ENCODE peak calls at places on chromosomes 2 and 18, in eight cellular contexts. I is CD8-positive, alpha-beta T cell; R is HFFc6; Z is mammary epithelial cell; P is upper lobe of left lung; H is BJ; X is stomach; K is GM12865. U is an unnamed sample.

GRCh38 chr2:83650156-83650555 is 808.9 kb downstream of the SUCLG1 start:
- DNase-seq in I (no peak), R (no peak), Z (no peak), P (no peak), H (no peak), X (no peak), K (no peak), U (no peak)

GRCh38 chr2:168773719-168774521 is 28.5 kb upstream of the NOSTRIN start:
- DNase-seq in I (no peak), R (peak), Z (peak), P (peak), H (no peak), X (peak), K (peak), U (peak)

GRCh38 chr18:65725421-65726050 is 25.3 kb upstream of the CDH7 start:
- DNase-seq in I (no peak), R (no peak), Z (no peak), P (no peak), H (no peak), X (no peak), K (peak), U (peak)

GRCh38 chr18:56919190-56919589 is 227.7 kb upstream of the BOD1L2 start:
- DNase-seq in I (no peak), R (no peak), Z (no peak), P (no peak), H (no peak), X (no peak), K (no peak), U (no peak)

GRCh38 chr2:39728941-39729351 is 50.1 kb downstream of the THUMPD2 start:
- DNase-seq in I (peak), R (peak), Z (no peak), P (peak), H (no peak), X (peak), K (peak), U (peak)

GRCh38 chr2:64586883-64587481 is 62.9 kb downstream of the AFTPH start:
- DNase-seq in I (no peak), R (peak), Z (peak), P (no peak), H (no peak), X (no peak), K (peak), U (no peak)

GRCh38 chr2:214649440-214650205 is 159.9 kb downstream of the BARD1 start:
- DNase-seq in I (no peak), R (peak), Z (peak), P (no peak), H (peak), X (no peak), K (no peak), U (no peak)

GRCh38 chr2:38095996-38096861 is 20.3 kb upstream of the CYP1B1 start:
- DNase-seq in I (no peak), R (no peak), Z (peak), P (peak), H (peak), X (no peak), K (no peak), U (peak)

GRCh38 chr2:23456881-23457760 is 72.1 kb downstream of the KLHL29 start:
- DNase-seq in I (no peak), R (peak), Z (no peak), P (no peak), H (no peak), X (no peak), K (no peak), U (no peak)

GRCh38 chr2:51706220-51706619 is 674.3 kb upstream of the NRXN1 start:
- DNase-seq in I (no peak), R (no peak), Z (no peak), P (no peak), H (no peak), X (no peak), K (no peak), U (no peak)

GRCh38 chr2:9771481-9772017 is 71.7 kb upstream of the TAF1B start:
- DNase-seq in I (no peak), R (peak), Z (peak), P (no peak), H (no peak), X (no peak), K (no peak), U (no peak)
- TF ChIP-seq CTCF in I (no peak), R (peak), Z (no peak), P (no peak), H (no peak), X (no peak), K (no peak), U (no peak)

GRCh38 chr2:240225660-240226475 is 85.4 kb upstream of the OTOS start:
- DNase-seq in I (no peak), R (no peak), Z (no peak), P (peak), H (no peak), X (peak), K (no peak), U (peak)
- TF ChIP-seq CTCF in I (no peak), R (no peak), Z (peak), P (no peak), H (no peak), X (no peak), K (peak), U (no peak)

GRCh38 chr2:5849596-5849995 is 157.4 kb downstream of the SOX11 start:
- DNase-seq in I (no peak), R (no peak), Z (no peak), P (no peak), H (no peak), X (no peak), K (no peak), U (no peak)
- TF ChIP-seq CTCF in I (no peak), R (no peak), Z (no peak), P (no peak), H (no peak), X (no peak), K (no peak), U (peak)

DNA sequence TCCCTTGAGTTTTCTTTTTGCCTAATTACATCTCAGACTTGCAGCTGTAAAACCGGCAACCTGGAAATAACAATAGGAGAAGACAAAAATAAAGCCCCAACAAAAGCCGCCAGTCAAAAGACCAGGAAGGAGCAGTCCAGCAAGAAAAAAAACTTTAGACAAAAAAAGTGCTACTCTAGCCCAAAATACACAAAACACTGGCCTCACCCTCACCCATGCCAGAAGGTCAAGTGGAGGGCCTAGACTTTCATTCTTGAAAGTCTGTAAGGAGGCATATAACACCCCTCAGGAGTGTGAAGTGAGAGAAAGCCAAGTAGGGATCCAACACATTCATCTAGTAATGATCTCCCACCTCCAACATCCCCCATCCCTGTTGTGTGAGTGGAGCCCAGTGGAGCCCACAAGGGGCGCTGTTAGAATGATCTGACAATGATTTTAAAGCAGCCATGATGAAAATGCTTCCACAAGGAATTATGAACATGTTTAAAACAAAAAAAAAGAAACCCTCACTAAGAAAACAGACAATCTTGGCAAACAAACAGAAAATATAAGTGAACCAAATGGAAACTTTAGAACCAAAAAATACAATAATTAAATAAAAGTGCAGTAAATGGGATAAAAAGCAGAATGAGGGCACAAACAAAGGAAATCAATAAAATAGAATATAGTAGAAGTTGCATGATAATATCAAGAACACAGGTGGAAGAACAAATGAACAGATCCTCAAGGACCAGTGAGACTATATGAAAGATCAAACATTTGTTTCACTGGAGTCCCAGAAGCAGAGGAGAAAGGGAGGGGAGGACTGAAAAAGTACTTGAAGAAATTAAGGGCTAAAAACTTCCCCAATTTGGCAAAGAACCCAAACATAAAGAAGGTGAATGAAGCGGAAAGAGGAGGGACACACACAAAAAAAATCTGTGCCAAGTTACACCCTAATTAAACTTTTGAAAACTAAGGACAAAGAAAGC is 23.9 kb downstream of the SESTD1 start:
- DNase-seq in I (no peak), R (no peak), Z (no peak), P (no peak), H (no peak), X (no peak), K (no peak), U (no peak)
- TF ChIP-seq CTCF in I (no peak), R (no peak), Z (no peak), P (no peak), H (no peak), X (no peak), K (no peak), U (peak)

GRCh38 chr2:45168731-45169338 is 159.6 kb upstream of the SIX2 start:
- DNase-seq in I (no peak), R (no peak), Z (no peak), P (no peak), H (no peak), X (no peak), K (no peak), U (no peak)

GRCh38 chr2:45167885-45168284 is 158.6 kb upstream of the SIX2 start:
- DNase-seq in I (no peak), R (no peak), Z (no peak), P (no peak), H (no peak), X (no peak), K (no peak), U (no peak)

GRCh38 chr2:45170191-45170975 is 161.1 kb upstream of the SIX2 start:
- DNase-seq in I (no peak), R (no peak), Z (no peak), P (no peak), H (no peak), X (no peak), K (no peak), U (no peak)

GRCh38 chr2:45170976-45171514 is 161.8 kb upstream of the SIX2 start:
- DNase-seq in I (no peak), R (no peak), Z (no peak), P (no peak), H (no peak), X (no peak), K (no peak), U (no peak)

GRCh38 chr2:45169339-45170190 is 160.3 kb upstream of the SIX2 start:
- DNase-seq in I (no peak), R (no peak), Z (no peak), P (no peak), H (no peak), X (no peak), K (no peak), U (peak)
- TF ChIP-seq CTCF in I (no peak), R (no peak), Z (no peak), P (no peak), H (no peak), X (no peak), K (no peak), U (peak)

GRCh38 chr2:233289590-233290424 is 17.8 kb upstream of the SAG start:
- DNase-seq in I (no peak), R (no peak), Z (no peak), P (no peak), H (no peak), X (no peak), K (no peak), U (no peak)

GRCh38 chr2:233285921-233286320 is 21.7 kb upstream of the SAG start:
- DNase-seq in I (no peak), R (peak), Z (peak), P (no peak), H (no peak), X (no peak), K (no peak), U (no peak)

GRCh38 chr2:233287871-233288270 is 19.7 kb upstream of the SAG start:
- DNase-seq in I (no peak), R (no peak), Z (no peak), P (no peak), H (no peak), X (no peak), K (no peak), U (no peak)

GRCh38 chr2:233288663-233289062 is 19.0 kb upstream of the SAG start:
- DNase-seq in I (no peak), R (no peak), Z (no peak), P (no peak), H (no peak), X (no peak), K (no peak), U (no peak)

DNA sequence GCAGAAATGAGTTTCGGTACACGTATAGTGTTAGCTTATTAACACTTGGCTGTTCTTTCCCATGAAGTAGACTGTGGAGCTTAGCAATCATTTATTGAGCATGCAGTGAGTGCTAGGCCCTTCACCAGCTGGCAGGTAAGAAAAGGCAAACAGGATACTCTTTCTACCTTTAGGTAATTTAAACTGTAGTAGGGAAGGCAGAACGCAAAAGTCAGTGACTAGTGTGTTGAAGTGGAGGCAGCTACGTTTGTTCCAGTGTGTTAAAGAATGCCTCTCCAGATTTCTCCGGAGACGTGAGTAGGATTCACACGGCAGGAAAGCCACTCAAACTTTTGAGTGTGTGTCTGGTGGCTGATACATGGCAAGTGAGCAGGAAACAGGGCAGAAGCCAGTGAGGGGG is 17.2 kb upstream of the SAG start:
- DNase-seq in I (no peak), R (no peak), Z (no peak), P (peak), H (no peak), X (no peak), K (no peak), U (no peak)
- TF ChIP-seq CTCF in I (no peak), R (no peak), Z (no peak), P (no peak), H (no peak), X (no peak), K (no peak), U (no peak)

GRCh38 chr18:76937597-76937996 is 115.2 kb downstream of the ZNF236 start:
- DNase-seq in I (no peak), R (peak), Z (no peak), P (no peak), H (no peak), X (no peak), K (no peak), U (no peak)
- TF ChIP-seq CTCF in I (no peak), R (peak), Z (no peak), P (no peak), H (peak), X (no peak), K (no peak), U (no peak)

DNA sequence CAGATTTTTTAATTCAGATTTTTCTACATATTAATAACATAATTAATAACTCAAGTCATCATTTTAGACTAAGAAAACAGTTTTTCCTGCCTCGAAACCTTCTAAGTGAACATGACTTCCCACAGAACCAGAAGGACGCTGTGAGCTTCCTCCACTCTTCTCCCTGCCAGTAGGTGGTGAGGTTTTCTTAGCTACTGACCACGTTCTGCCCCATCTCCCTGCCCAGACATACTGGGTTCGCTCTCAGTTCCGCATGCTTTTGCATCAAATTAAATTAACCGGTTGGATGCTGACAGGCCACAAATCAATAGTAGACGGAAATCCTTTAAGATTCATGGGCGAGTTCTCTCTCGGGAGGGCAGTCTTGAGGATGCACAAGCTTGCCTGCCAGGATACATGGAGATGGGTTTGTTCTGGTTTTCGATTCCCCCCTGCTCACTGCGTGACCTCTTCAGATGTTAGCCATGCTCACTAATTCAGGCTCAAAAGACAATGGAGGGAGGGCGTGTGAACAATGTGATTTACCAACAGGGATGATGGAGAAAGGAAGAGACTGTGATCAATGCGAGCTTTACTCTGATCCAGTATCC is 375.9 kb downstream of the EIPR1 start:
- DNase-seq in I (no peak), R (no peak), Z (no peak), P (no peak), H (no peak), X (no peak), K (peak), U (no peak)
- TF ChIP-seq CTCF in I (no peak), R (peak), Z (no peak), P (no peak), H (no peak), X (no peak), K (peak), U (peak)